ENCODE peak calls at places on chromosome 13, in five cellular contexts. O is mesendoderm, T is H1, W is H9, U is neuronal stem cell. Q is an unnamed sample.

GRCh38 chr13:107018285-107018684 is 450.3 kb upstream of the ARGLU1 start:
- DNase-seq in O (peak), T (no peak), W (no peak), U (no peak), Q (no peak)

GRCh38 chr13:57631607-57632275 is at the start of gene PCDH17:
- DNase-seq in O (peak), T (peak), W (peak), U (peak), Q (peak)

GRCh38 chr13:23608704-23609413 is 38.6 kb downstream of the TNFRSF19 start:
- DNase-seq in O (no peak), T (no peak), W (no peak), U (no peak), Q (no peak)

GRCh38 chr13:42039457-42039945 is 8.9 kb upstream of the DGKH start:
- DNase-seq in O (no peak), T (no peak), W (no peak), U (peak), Q (no peak)

GRCh38 chr13:102650444-102650843 is 44.4 kb downstream of the METTL21C start:
- DNase-seq in O (no peak), T (no peak), W (no peak), U (no peak), Q (no peak)

GRCh38 chr13:94711561-94712286 is 621 bp downstream of the SOX21 start:
- DNase-seq in O (peak), T (no peak), W (peak), U (no peak), Q (peak)

GRCh38 chr13:22915442-22916082 is 265.2 kb upstream of the SGCG start:
- DNase-seq in O (peak), T (peak), W (peak), U (peak), Q (peak)

GRCh38 chr13:95226932-95227718 is 74.1 kb downstream of the ABCC4 start:
- DNase-seq in O (no peak), T (no peak), W (no peak), U (no peak), Q (peak)

GRCh38 chr13:106357198-106357597 is 178.3 kb downstream of the EFNB2 start:
- DNase-seq in O (no peak), T (no peak), W (no peak), U (peak), Q (peak)

GRCh38 chr13:21688056-21688455 is 17.2 kb downstream of the FGF9 start:
- DNase-seq in O (no peak), T (no peak), W (no peak), U (no peak), Q (no peak)

GRCh38 chr13:23735329-23735728 is 153.9 kb downstream of the MIPEP start:
- DNase-seq in O (no peak), T (no peak), W (no peak), U (no peak), Q (no peak)

GRCh38 chr13:50731400-50731799 is 112.1 kb downstream of the DLEU7 start:
- DNase-seq in O (no peak), T (no peak), W (no peak), U (no peak), Q (peak)

GRCh38 chr13:59356607-59357006 is 807.1 kb downstream of the DIAPH3 start:
- DNase-seq in O (no peak), T (no peak), W (no peak), U (no peak), Q (peak)

GRCh38 chr13:65488606-65489005 is 1741.5 kb downstream of the PCDH9 start:
- DNase-seq in O (peak), T (no peak), W (no peak), U (no peak), Q (no peak)

GRCh38 chr13:76708138-76708537 is 178.1 kb downstream of the KCTD12 start:
- DNase-seq in O (no peak), T (no peak), W (no peak), U (no peak), Q (no peak)

GRCh38 chr13:95403349-95404140 is 102.3 kb upstream of the ABCC4 start:
- DNase-seq in O (peak), T (peak), W (peak), U (peak), Q (peak)

GRCh38 chr13:100454876-100455275 is 133.7 kb downstream of the GGACT start:
- DNase-seq in O (peak), T (no peak), W (no peak), U (no peak), Q (no peak)

GRCh38 chr13:113860051-113860471 is 3.8 kb downstream of the GAS6 start:
- DNase-seq in O (peak), T (peak), W (peak), U (no peak), Q (no peak)

GRCh38 chr13:89066868-89067466 is 1395.8 kb downstream of the SLITRK5 start:
- DNase-seq in O (peak), T (no peak), W (peak), U (peak), Q (peak)

GRCh38 chr13:105291987-105292386 is 1243.5 kb downstream of the EFNB2 start:
- DNase-seq in O (no peak), T (no peak), W (no peak), U (no peak), Q (no peak)

GRCh38 chr13:77919351-77920294 is 992 bp upstream of the EDNRB start:
- DNase-seq in O (peak), T (peak), W (peak), U (peak), Q (peak)

GRCh38 chr13:96229356-96229755 is 139.4 kb downstream of the HS6ST3 start:
- DNase-seq in O (peak), T (no peak), W (peak), U (no peak), Q (peak)

GRCh38 chr13:54733639-54734038 is 1705.0 kb downstream of the OLFM4 start:
- DNase-seq in O (peak), T (no peak), W (peak), U (peak), Q (no peak)

GRCh38 chr13:106176103-106176502 is 359.4 kb downstream of the EFNB2 start:
- DNase-seq in O (peak), T (no peak), W (no peak), U (no peak), Q (peak)

GRCh38 chr13:64471916-64472315 is 2758.2 kb downstream of the PCDH9 start:
- DNase-seq in O (peak), T (no peak), W (no peak), U (no peak), Q (peak)

GRCh38 chr13:23621316-23621645 is 51.1 kb downstream of the TNFRSF19 start:
- DNase-seq in O (peak), T (no peak), W (no peak), U (no peak), Q (peak)

GRCh38 chr13:76707360-76707759 is 178.8 kb downstream of the KCTD12 start:
- DNase-seq in O (no peak), T (no peak), W (no peak), U (no peak), Q (peak)

GRCh38 chr13:62482351-62482750 is 1066.7 kb upstream of the PCDH20 start:
- DNase-seq in O (no peak), T (no peak), W (no peak), U (no peak), Q (no peak)

DNA sequence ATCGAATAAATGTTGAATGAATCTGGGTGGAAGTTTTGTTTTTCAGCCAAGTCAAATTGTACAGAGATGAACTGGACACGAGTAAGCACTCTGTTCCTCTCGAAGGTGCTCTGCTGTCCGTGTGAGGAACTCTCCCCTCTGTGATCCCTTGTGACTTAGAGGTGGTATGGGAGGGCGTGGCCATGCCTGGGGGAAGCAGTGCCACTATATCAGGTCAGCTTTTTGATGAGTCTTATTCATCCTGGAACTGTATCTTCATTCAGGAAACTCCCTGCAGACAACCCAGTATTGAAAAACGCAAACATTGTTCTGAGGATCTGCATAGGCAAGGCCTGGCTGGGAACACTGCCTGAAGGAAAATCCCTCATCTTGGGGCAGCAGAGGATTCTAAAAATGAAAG is 45.7 kb upstream of the FLT1 start:
- DNase-seq in O (no peak), T (no peak), W (no peak), U (no peak), Q (no peak)
- H2BK15ac ChIP-seq in O (no peak), T (no peak), W (no peak), U (no peak), Q (no peak)

GRCh38 chr13:99227331-99227900 is 26.8 kb downstream of the UBAC2 start:
- DNase-seq in O (no peak), T (no peak), W (no peak), U (no peak), Q (no peak)
- H2BK15ac ChIP-seq in O (no peak), T (no peak), W (no peak), U (no peak), Q (no peak)

GRCh38 chr13:26697069-26697955 is 63.3 kb downstream of the GPR12 start:
- DNase-seq in O (no peak), T (no peak), W (no peak), U (no peak), Q (no peak)

GRCh38 chr13:26694609-26695359 is 65.8 kb downstream of the GPR12 start:
- DNase-seq in O (no peak), T (no peak), W (no peak), U (no peak), Q (no peak)

GRCh38 chr13:26693749-26694463 is 66.7 kb downstream of the GPR12 start:
- DNase-seq in O (peak), T (no peak), W (peak), U (no peak), Q (no peak)

GRCh38 chr13:26695360-26695705 is 65.3 kb downstream of the GPR12 start:
- DNase-seq in O (no peak), T (no peak), W (no peak), U (no peak), Q (no peak)

GRCh38 chr13:26695891-26696311 is 64.7 kb downstream of the GPR12 start:
- DNase-seq in O (peak), T (no peak), W (no peak), U (no peak), Q (no peak)
- H2BK15ac ChIP-seq in O (no peak), T (no peak), W (no peak), U (no peak), Q (no peak)

DNA sequence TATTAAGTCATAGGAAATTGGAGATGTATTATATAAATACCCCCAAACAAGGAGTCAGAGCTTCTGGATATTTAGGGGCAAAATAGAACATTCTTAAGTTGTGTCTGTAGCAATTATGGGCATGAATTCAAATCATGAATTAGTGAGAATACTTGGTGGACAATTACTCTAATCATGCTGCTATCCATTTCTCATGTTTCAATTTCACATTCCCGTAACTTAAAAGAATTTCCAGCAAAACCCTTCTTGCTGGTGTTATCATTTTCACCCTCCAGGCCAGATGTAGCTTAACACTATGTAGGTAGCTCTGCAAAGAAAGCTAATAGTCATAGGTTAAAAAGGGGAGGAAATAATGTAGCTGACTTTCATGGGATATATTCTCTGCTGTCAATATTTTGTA is 136.1 kb downstream of the PCDH9 start:
- DNase-seq in O (no peak), T (no peak), W (no peak), U (no peak), Q (no peak)
- H2BK15ac ChIP-seq in O (no peak), T (no peak), W (no peak), U (no peak), Q (no peak)

GRCh38 chr13:51956717-51957116 is 54.5 kb downstream of the ATP7B start:
- DNase-seq in O (no peak), T (no peak), W (no peak), U (no peak), Q (no peak)
- H2BK15ac ChIP-seq in O (no peak), T (no peak), W (no peak), U (no peak), Q (no peak)

DNA sequence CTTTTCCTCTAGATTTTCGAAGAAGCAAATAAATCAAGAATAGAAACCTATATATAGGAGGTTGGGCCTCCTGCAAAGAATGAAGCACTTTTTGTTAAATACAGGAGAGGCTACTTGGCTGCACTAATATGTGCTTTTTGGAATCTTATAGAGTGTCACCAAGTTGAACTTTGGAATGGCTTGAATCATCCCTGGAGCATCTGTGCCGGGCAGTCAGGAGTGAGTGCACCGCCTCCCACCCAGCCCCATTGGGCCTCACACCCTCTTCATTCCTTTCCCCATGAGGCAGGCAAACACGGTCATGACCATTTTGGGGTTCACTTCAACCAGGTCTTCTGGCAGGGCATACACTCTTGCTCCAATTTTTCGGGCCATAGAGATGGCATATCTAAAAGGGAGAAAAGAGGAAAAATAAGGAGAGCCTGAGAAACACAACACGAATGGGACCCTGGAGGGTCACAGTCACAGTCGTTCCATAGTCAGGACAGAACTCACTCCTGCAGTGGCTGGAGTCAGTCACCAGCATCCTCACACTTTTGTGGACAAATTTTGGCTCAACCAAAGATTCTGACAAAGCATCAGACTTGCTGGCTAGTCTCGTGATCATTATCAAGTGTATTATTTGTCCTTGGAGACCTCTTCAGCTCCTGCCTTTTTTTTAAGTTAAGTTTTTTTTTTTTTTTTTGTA is 22.6 kb upstream of the CPB2 start:
- DNase-seq in O (no peak), T (no peak), W (no peak), U (no peak), Q (no peak)
- H2BK15ac ChIP-seq in O (no peak), T (no peak), W (no peak), U (no peak), Q (no peak)

GRCh38 chr13:27358420-27358819 is 66.0 kb upstream of the GTF3A start:
- DNase-seq in O (no peak), T (no peak), W (no peak), U (no peak), Q (no peak)

GRCh38 chr13:27367570-27367969 is 56.8 kb upstream of the GTF3A start:
- DNase-seq in O (no peak), T (no peak), W (no peak), U (no peak), Q (no peak)

GRCh38 chr13:27359203-27359821 is 65.1 kb upstream of the GTF3A start:
- DNase-seq in O (peak), T (no peak), W (peak), U (peak), Q (peak)

GRCh38 chr13:27360562-27360961 is 63.9 kb upstream of the GTF3A start:
- DNase-seq in O (no peak), T (no peak), W (no peak), U (no peak), Q (no peak)

GRCh38 chr13:27362064-27362751 is 62.2 kb upstream of the GTF3A start:
- DNase-seq in O (peak), T (peak), W (peak), U (peak), Q (peak)
- H2BK15ac ChIP-seq in O (no peak), T (no peak), W (no peak), U (no peak), Q (no peak)

Q was measured in mesenchymal stem cell.